ENCODE peak calls at places on chromosomes 13 and 19, in six cellular contexts. T, U, K, L, V and R are unnamed samples.

GRCh38 chr13:51895906-51896888 is 34.4 kb downstream of the CCDC70 start:
- DNase-seq in T (peak), U (peak), K (peak), L (peak), V (peak), R (peak)

GRCh38 chr13:91722267-91722884 is 324.0 kb downstream of the GPC5 start:
- DNase-seq in T (peak), U (peak), K (peak), L (no peak), V (no peak), R (no peak)

GRCh38 chr19:10643166-10643967 is 10.8 kb upstream of the ILF3 start:
- DNase-seq in T (no peak), U (no peak), K (no peak), L (no peak), V (no peak), R (peak)

GRCh38 chr13:31372454-31372853 is 172.7 kb downstream of the B3GLCT start:
- DNase-seq in T (no peak), U (no peak), K (peak), L (no peak), V (no peak), R (no peak)

GRCh38 chr19:31419871-31420430 is 70.7 kb upstream of the TSHZ3 start:
- DNase-seq in T (no peak), U (no peak), K (no peak), L (no peak), V (peak), R (peak)

GRCh38 chr19:47190167-47190727 is 40.8 kb downstream of the BBC3 start:
- DNase-seq in T (peak), U (peak), K (no peak), L (no peak), V (no peak), R (no peak)

GRCh38 chr19:6057651-6058365 is 52.5 kb downstream of the RFX2 start:
- DNase-seq in T (no peak), U (no peak), K (no peak), L (no peak), V (no peak), R (no peak)

GRCh38 chr13:75968103-75968838 is 332.1 kb downstream of the LMO7 start:
- DNase-seq in T (peak), U (peak), K (no peak), L (no peak), V (no peak), R (no peak)

GRCh38 chr13:33611016-33611805 is 206.7 kb upstream of the RFC3 start:
- DNase-seq in T (no peak), U (peak), K (no peak), L (peak), V (no peak), R (no peak)

GRCh38 chr19:246551-246950 is 44.7 kb downstream of the PLPP2 start:
- DNase-seq in T (no peak), U (no peak), K (no peak), L (no peak), V (peak), R (peak)

GRCh38 chr13:76854894-76855293 is 31.3 kb downstream of the KCTD12 start:
- DNase-seq in T (peak), U (peak), K (no peak), L (no peak), V (no peak), R (no peak)

GRCh38 chr13:76723551-76724232 is 162.5 kb downstream of the KCTD12 start:
- DNase-seq in T (peak), U (peak), K (peak), L (no peak), V (peak), R (peak)

GRCh38 chr13:41601718-41602445 is 144.5 kb downstream of the RGCC start:
- DNase-seq in T (peak), U (no peak), K (no peak), L (no peak), V (no peak), R (no peak)

GRCh38 chr13:79663977-79664636 is 183.2 kb downstream of the NDFIP2 start:
- DNase-seq in T (no peak), U (no peak), K (no peak), L (no peak), V (no peak), R (no peak)

GRCh38 chr19:43776285-43776684 is 4.5 kb downstream of the KCNN4 start:
- DNase-seq in T (no peak), U (no peak), K (no peak), L (no peak), V (no peak), R (no peak)

GRCh38 chr13:70723732-70724131 is 615.5 kb upstream of the KLHL1 start:
- DNase-seq in T (peak), U (no peak), K (no peak), L (no peak), V (no peak), R (no peak)

GRCh38 chr13:110663044-110663443 is 42.9 kb downstream of the CARS2 start:
- DNase-seq in T (no peak), U (no peak), K (no peak), L (no peak), V (no peak), R (no peak)

GRCh38 chr13:80979035-80979641 is 638.2 kb upstream of the SPRY2 start:
- DNase-seq in T (peak), U (peak), K (peak), L (peak), V (no peak), R (peak)

GRCh38 chr19:51354103-51354741 is 12.0 kb downstream of the ETFB start:
- DNase-seq in T (no peak), U (no peak), K (peak), L (no peak), V (no peak), R (peak)

GRCh38 chr19:33513424-33513823 is 8.2 kb downstream of the PEPD start:
- DNase-seq in T (no peak), U (no peak), K (no peak), L (no peak), V (no peak), R (no peak)

GRCh38 chr19:31118926-31119325 is 230.3 kb downstream of the TSHZ3 start:
- DNase-seq in T (peak), U (no peak), K (no peak), L (no peak), V (no peak), R (no peak)

GRCh38 chr13:33262554-33262953 is 23.0 kb downstream of the STARD13 start:
- DNase-seq in T (no peak), U (no peak), K (no peak), L (no peak), V (no peak), R (no peak)

GRCh38 chr19:45395524-45396388 is 9.1 kb downstream of the PPP1R13L start:
- DNase-seq in T (no peak), U (no peak), K (peak), L (no peak), V (peak), R (peak)

GRCh38 chr19:52688335-52688734 is 46.5 kb downstream of the ZNF611 start:
- DNase-seq in T (no peak), U (no peak), K (no peak), L (no peak), V (no peak), R (no peak)

GRCh38 chr13:30224732-30225131 is 82.6 kb downstream of the KATNAL1 start:
- DNase-seq in T (peak), U (peak), K (no peak), L (no peak), V (no peak), R (no peak)

GRCh38 chr13:40433577-40433976 is 232.9 kb downstream of the FOXO1 start:
- DNase-seq in T (no peak), U (no peak), K (no peak), L (no peak), V (no peak), R (no peak)

GRCh38 chr19:28727133-28727834 is 485.7 kb downstream of the UQCRFS1 start:
- DNase-seq in T (peak), U (no peak), K (peak), L (peak), V (peak), R (peak)

GRCh38 chr13:83215627-83216026 is 666.6 kb downstream of the SLITRK1 start:
- DNase-seq in T (peak), U (peak), K (no peak), L (no peak), V (no peak), R (no peak)

GRCh38 chr13:91357613-91358383 is 10.3 kb downstream of the MIR17HG start:
- DNase-seq in T (no peak), U (no peak), K (no peak), L (no peak), V (no peak), R (no peak)

GRCh38 chr13:80556291-80556690 is 215.4 kb upstream of the SPRY2 start:
- DNase-seq in T (no peak), U (no peak), K (no peak), L (no peak), V (no peak), R (no peak)

GRCh38 chr19:33740811-33741396 is 55.8 kb upstream of the KCTD15 start:
- DNase-seq in T (peak), U (peak), K (peak), L (peak), V (peak), R (peak)

GRCh38 chr13:51246411-51247298 is 24.5 kb downstream of the FAM124A start:
- DNase-seq in T (no peak), U (no peak), K (no peak), L (no peak), V (peak), R (no peak)

GRCh38 chr19:658059-658839 is 4.8 kb downstream of the RNF126 start:
- DNase-seq in T (no peak), U (no peak), K (no peak), L (no peak), V (no peak), R (no peak)

GRCh38 chr13:29849731-29850212 is 645 bp downstream of the UBL3 start:
- DNase-seq in T (peak), U (peak), K (peak), L (no peak), V (peak), R (peak)

GRCh38 chr13:92963029-92963428 is 263.6 kb upstream of the GPC6 start:
- DNase-seq in T (no peak), U (peak), K (no peak), L (no peak), V (no peak), R (no peak)

GRCh38 chr13:51066091-51066831 is 44.8 kb downstream of the C13orf42 start:
- DNase-seq in T (peak), U (peak), K (no peak), L (no peak), V (peak), R (no peak)

GRCh38 chr19:34402074-34402600 is 2.1 kb upstream of the PDCD2L start:
- DNase-seq in T (no peak), U (no peak), K (no peak), L (no peak), V (no peak), R (no peak)

GRCh38 chr13:114328034-114328433 is 13.7 kb downstream of the CHAMP1 start:
- DNase-seq in T (no peak), U (no peak), K (no peak), L (no peak), V (no peak), R (peak)
- H2BK15ac ChIP-seq in T (peak), U (no peak), K (no peak), L (no peak), V (no peak), R (no peak)

DNA sequence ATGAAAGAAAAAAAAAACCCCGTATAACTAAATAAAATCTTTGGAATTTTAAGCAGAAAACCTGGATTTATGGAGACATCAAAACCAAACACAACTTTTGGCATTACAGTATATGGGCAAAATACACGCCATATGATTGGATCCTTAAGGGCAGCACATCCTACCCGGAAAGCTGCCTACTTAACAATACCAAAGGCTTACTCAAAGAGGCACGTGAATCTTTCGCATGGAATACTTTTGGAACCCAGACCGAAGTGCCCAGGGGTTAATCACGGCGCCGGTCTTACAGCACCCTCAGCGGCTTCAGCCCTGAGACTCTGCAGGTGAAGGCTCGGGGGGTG is 385 bp downstream of the CCDC169 start:
- DNase-seq in T (peak), U (peak), K (no peak), L (no peak), V (no peak), R (no peak)
- H3K18ac ChIP-seq in T (peak), U (no peak), K (no peak), L (peak), V (peak), R (peak)

GRCh38 chr19:3665681-3666544 is 34.4 kb downstream of the PIP5K1C start:
- DNase-seq in T (peak), U (no peak), K (no peak), L (peak), V (peak), R (peak)

GRCh38 chr19:3667037-3667638 is 33.1 kb downstream of the PIP5K1C start:
- DNase-seq in T (no peak), U (no peak), K (no peak), L (no peak), V (no peak), R (no peak)

GRCh38 chr19:3669134-3669436 is 31.2 kb downstream of the PIP5K1C start:
- DNase-seq in T (no peak), U (no peak), K (no peak), L (no peak), V (no peak), R (no peak)

GRCh38 chr19:3668331-3669133 is 31.7 kb downstream of the PIP5K1C start:
- DNase-seq in T (peak), U (peak), K (no peak), L (no peak), V (no peak), R (no peak)

DNA sequence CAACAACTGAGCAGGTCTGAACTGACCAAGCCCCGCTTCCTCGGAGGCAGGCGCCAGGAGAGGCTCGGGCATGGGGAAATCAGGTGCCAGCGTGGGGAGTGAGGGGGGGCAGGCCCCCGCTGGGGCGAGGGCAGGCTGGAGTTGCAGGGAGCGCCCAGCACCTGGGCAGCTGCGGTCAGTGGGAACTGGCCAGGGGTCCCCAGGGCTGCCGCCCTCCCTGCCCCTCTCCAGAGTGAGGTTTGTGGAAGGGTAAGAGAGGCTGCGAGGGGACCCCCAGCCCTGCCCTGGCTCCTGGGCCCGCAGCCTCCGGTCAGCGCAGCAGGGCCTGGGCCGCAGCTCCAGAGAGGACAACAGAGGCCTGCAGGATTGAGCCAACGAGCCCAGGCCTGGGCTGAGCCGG is 32.5 kb downstream of the PIP5K1C start:
- DNase-seq in T (no peak), U (no peak), K (no peak), L (no peak), V (no peak), R (no peak)
- H2BK15ac ChIP-seq in T (no peak), U (no peak), K (no peak), L (no peak), V (no peak), R (no peak)

DNA sequence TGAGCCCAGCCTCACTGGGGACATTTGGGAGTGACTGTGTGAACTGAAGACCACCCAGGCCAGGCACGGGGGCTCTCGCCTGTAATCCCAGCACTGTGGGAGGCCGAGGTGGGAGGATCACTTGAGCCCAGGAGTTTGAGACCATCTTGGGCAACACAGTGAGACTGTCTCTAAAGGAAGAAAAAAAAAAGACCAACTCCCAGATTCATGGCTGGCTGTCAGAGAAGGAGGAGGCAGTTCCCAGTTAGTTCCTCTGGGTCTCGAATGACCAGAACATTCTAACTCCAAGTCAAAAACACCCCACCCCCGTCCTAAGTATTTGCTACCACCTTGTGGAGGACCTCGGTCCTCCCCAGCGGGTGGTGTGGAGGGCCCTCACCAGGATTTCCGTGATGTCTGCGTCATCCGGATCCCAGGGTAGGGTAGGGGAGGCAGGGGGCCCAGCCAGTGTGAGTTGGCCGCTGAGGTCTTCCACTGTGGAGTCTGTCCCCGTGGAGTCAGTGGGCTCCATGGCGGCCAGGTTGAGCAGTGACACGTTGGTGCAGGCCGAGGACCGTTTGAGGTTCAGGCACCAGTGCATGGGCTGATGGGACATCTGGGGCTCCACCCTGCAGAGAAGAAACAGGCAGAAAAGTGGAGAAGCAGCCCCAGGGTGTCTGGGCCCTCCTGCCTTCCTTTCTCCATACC is 1.3 kb downstream of the TSKS start:
- DNase-seq in T (no peak), U (peak), K (peak), L (no peak), V (no peak), R (peak)
- H3K18ac ChIP-seq in T (no peak), U (no peak), K (no peak), L (peak), V (peak), R (no peak)

GRCh38 chr13:49437705-49438104 is 6.2 kb downstream of the CAB39L start:
- DNase-seq in T (no peak), U (no peak), K (no peak), L (no peak), V (no peak), R (no peak)

GRCh38 chr13:49436890-49437289 is 7.0 kb downstream of the CAB39L start:
- DNase-seq in T (peak), U (peak), K (no peak), L (no peak), V (no peak), R (no peak)

GRCh38 chr13:49439609-49440008 is 4.3 kb downstream of the CAB39L start:
- DNase-seq in T (no peak), U (no peak), K (no peak), L (no peak), V (no peak), R (no peak)

GRCh38 chr13:49441312-49441711 is 2.6 kb downstream of the CAB39L start:
- DNase-seq in T (no peak), U (no peak), K (no peak), L (no peak), V (no peak), R (no peak)

GRCh38 chr13:49435992-49436391 is 7.9 kb downstream of the CAB39L start:
- DNase-seq in T (no peak), U (peak), K (no peak), L (no peak), V (no peak), R (no peak)
- H2BK15ac ChIP-seq in T (no peak), U (no peak), K (no peak), L (no peak), V (no peak), R (no peak)

GRCh38 chr19:29871143-29871542 is 59.4 kb downstream of the CCNE1 start:
- DNase-seq in T (no peak), U (no peak), K (no peak), L (no peak), V (no peak), R (no peak)

GRCh38 chr19:29875931-29876330 is 64.1 kb downstream of the CCNE1 start:
- DNase-seq in T (no peak), U (no peak), K (no peak), L (no peak), V (no peak), R (no peak)

GRCh38 chr19:29873801-29874575 is 62.2 kb downstream of the CCNE1 start:
- DNase-seq in T (no peak), U (no peak), K (no peak), L (no peak), V (no peak), R (no peak)

GRCh38 chr19:29872224-29872731 is 60.5 kb downstream of the CCNE1 start:
- DNase-seq in T (peak), U (no peak), K (peak), L (peak), V (peak), R (peak)

DNA sequence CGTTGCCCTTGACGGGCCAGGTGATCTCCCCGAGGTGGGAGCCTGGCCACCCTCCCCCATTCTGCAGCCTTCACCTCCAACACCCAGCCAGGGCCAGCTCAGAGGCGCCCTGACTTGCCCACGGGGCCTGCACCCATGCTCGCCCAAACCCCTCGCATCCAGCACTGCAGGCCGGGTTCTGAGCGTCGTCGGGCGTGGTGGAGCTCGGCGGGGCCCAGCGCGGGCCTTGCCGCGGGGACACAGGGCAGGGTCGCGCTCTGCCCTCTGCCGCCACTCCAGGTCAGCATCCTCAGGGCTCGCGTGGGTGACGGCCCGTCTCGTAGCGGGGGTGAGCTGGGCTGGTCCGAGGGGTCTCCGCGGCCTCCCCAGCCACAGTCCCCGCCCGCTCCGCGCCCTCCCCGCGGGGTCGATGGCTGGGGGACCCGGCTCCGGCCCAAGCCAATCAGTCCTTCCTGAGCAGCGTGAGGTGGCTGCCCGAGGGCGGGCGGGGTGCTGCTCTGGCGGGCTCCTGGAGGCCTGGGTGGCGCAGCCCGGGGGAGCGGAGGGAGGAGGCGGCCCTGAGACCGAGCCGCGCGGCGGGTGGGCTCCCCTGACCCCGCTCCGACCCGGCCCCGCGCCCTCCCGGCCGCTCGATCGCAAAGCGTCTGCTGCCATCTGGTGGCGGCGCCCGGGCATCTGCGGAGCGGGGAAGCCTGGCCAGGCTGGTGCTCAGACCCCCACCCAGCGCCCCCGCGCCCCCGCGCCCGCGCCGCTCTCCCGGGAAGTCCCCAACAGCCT is 61.4 kb downstream of the CCNE1 start:
- DNase-seq in T (peak), U (no peak), K (peak), L (peak), V (peak), R (peak)
- H3K18ac ChIP-seq in T (peak), U (no peak), K (no peak), L (peak), V (peak), R (no peak)

GRCh38 chr13:114124921-114125320 is 7.5 kb downstream of the RASA3 start:
- DNase-seq in T (peak), U (peak), K (no peak), L (no peak), V (no peak), R (no peak)
- H2BK15ac ChIP-seq in T (no peak), U (peak), K (no peak), L (no peak), V (no peak), R (no peak)

GRCh38 chr13:99860736-99861135 is 110.8 kb downstream of the ZIC5 start:
- DNase-seq in T (no peak), U (no peak), K (no peak), L (peak), V (no peak), R (no peak)
- H3K18ac ChIP-seq in T (no peak), U (no peak), K (no peak), L (no peak), V (peak), R (no peak)